ENCODE peak calls at places on chromosomes 5 and 9, in four cellular contexts. One of them, this sample, is unnamed.

GRCh38 chr9:21031091-21031817 is at the start of gene HACD4:
- DNase-seq in fibroblast of mammary gland: peak; percentile 47
- DNase-seq in epithelial cell of esophagus: peak; percentile 57
- DNase-seq in mucosa of descending colon: peak; percentile 79
- DNase-seq in this sample: peak; percentile 37

GRCh38 chr9:136007276-136007675 is 46.1 kb upstream of the UBAC1 start:
- DNase-seq in fibroblast of mammary gland: no peak
- DNase-seq in epithelial cell of esophagus: no peak
- DNase-seq in mucosa of descending colon: no peak
- DNase-seq in this sample: no peak

GRCh38 chr5:16492398-16493175 is 27.0 kb upstream of the ZNF622 start:
- DNase-seq in fibroblast of mammary gland: peak; percentile 81
- DNase-seq in epithelial cell of esophagus: peak; percentile 86
- DNase-seq in mucosa of descending colon: peak; percentile 66
- DNase-seq in this sample: peak; percentile 35

GRCh38 chr9:92402359-92402758 is 2.0 kb downstream of the OGN start:
- DNase-seq in fibroblast of mammary gland: no peak
- DNase-seq in epithelial cell of esophagus: no peak
- DNase-seq in mucosa of descending colon: no peak
- DNase-seq in this sample: no peak

GRCh38 chr5:138989720-138990119 is 114.6 kb upstream of the LRRTM2 start:
- DNase-seq in fibroblast of mammary gland: peak; percentile 70
- DNase-seq in epithelial cell of esophagus: no peak
- DNase-seq in mucosa of descending colon: no peak
- DNase-seq in this sample: peak; percentile 43

GRCh38 chr5:83632874-83633273 is 87.8 kb downstream of the HAPLN1 start:
- DNase-seq in fibroblast of mammary gland: peak; percentile 58
- DNase-seq in epithelial cell of esophagus: peak; percentile 65
- DNase-seq in mucosa of descending colon: no peak
- DNase-seq in this sample: peak; percentile 79

GRCh38 chr9:124199474-124199873 is 58.3 kb upstream of the NEK6 start:
- DNase-seq in fibroblast of mammary gland: no peak
- DNase-seq in epithelial cell of esophagus: no peak
- DNase-seq in mucosa of descending colon: no peak
- DNase-seq in this sample: no peak

GRCh38 chr5:168347786-168348414 is 56.5 kb downstream of the WWC1 start:
- DNase-seq in fibroblast of mammary gland: no peak
- DNase-seq in epithelial cell of esophagus: no peak
- DNase-seq in mucosa of descending colon: peak; percentile 62
- DNase-seq in this sample: no peak

GRCh38 chr5:10704949-10705621 is 55.9 kb downstream of the DAP start:
- DNase-seq in fibroblast of mammary gland: peak; percentile 85
- DNase-seq in epithelial cell of esophagus: peak; percentile 54
- DNase-seq in mucosa of descending colon: no peak
- DNase-seq in this sample: peak; percentile 73

GRCh38 chr9:69174645-69175487 is 789 bp downstream of the TJP2 start:
- DNase-seq in fibroblast of mammary gland: peak; percentile 98
- DNase-seq in epithelial cell of esophagus: peak; percentile 98
- DNase-seq in mucosa of descending colon: no peak
- DNase-seq in this sample: peak; percentile 95

GRCh38 chr9:93549636-93550035 is 26.7 kb upstream of the PHF2 start:
- DNase-seq in fibroblast of mammary gland: no peak
- DNase-seq in epithelial cell of esophagus: peak; percentile 77
- DNase-seq in mucosa of descending colon: no peak
- DNase-seq in this sample: no peak

GRCh38 chr5:138926688-138927448 is 51.7 kb upstream of the LRRTM2 start:
- DNase-seq in fibroblast of mammary gland: no peak
- DNase-seq in epithelial cell of esophagus: no peak
- DNase-seq in mucosa of descending colon: no peak
- DNase-seq in this sample: no peak

GRCh38 chr5:37767961-37768360 is 71.9 kb downstream of the GDNF start:
- DNase-seq in fibroblast of mammary gland: no peak
- DNase-seq in epithelial cell of esophagus: no peak
- DNase-seq in mucosa of descending colon: no peak
- DNase-seq in this sample: no peak

GRCh38 chr9:107624216-107624948 is 134.8 kb upstream of the KLF4 start:
- DNase-seq in fibroblast of mammary gland: peak; percentile 75
- DNase-seq in epithelial cell of esophagus: peak; percentile 46
- DNase-seq in mucosa of descending colon: peak; percentile 57
- DNase-seq in this sample: no peak

GRCh38 chr9:70192707-70193106 is 66.1 kb upstream of the SMC5 start:
- DNase-seq in fibroblast of mammary gland: no peak
- DNase-seq in epithelial cell of esophagus: peak; percentile 80
- DNase-seq in mucosa of descending colon: no peak
- DNase-seq in this sample: no peak

GRCh38 chr5:178564386-178564785 is 25.8 kb downstream of the COL23A1 start:
- DNase-seq in fibroblast of mammary gland: no peak
- DNase-seq in epithelial cell of esophagus: no peak
- DNase-seq in mucosa of descending colon: no peak
- DNase-seq in this sample: no peak

GRCh38 chr5:35626553-35626952 is 8.9 kb downstream of the SPEF2 start:
- DNase-seq in fibroblast of mammary gland: no peak
- DNase-seq in epithelial cell of esophagus: peak; percentile 3
- DNase-seq in mucosa of descending colon: no peak
- DNase-seq in this sample: no peak

GRCh38 chr5:123367739-123368138 is 55.5 kb downstream of the CEP120 start:
- DNase-seq in fibroblast of mammary gland: peak; percentile 30
- DNase-seq in epithelial cell of esophagus: peak; percentile 8
- DNase-seq in mucosa of descending colon: no peak
- DNase-seq in this sample: peak; percentile 28

GRCh38 chr9:137986268-137987099 is 108.9 kb downstream of the CACNA1B start:
- DNase-seq in fibroblast of mammary gland: no peak
- DNase-seq in epithelial cell of esophagus: no peak
- DNase-seq in mucosa of descending colon: no peak
- DNase-seq in this sample: no peak

GRCh38 chr5:112594060-112594850 is 143.4 kb upstream of the APC start:
- DNase-seq in fibroblast of mammary gland: peak; percentile 19
- DNase-seq in epithelial cell of esophagus: peak; percentile 2
- DNase-seq in mucosa of descending colon: no peak
- DNase-seq in this sample: no peak

GRCh38 chr5:138352722-138353549 is 451 bp downstream of the KDM3B start:
- DNase-seq in fibroblast of mammary gland: peak; percentile 20
- DNase-seq in epithelial cell of esophagus: peak; percentile 58
- DNase-seq in mucosa of descending colon: peak; percentile 84
- DNase-seq in this sample: peak; percentile 56

GRCh38 chr9:78187763-78188495 is 47.9 kb upstream of the CEP78 start:
- DNase-seq in fibroblast of mammary gland: no peak
- DNase-seq in epithelial cell of esophagus: no peak
- DNase-seq in mucosa of descending colon: no peak
- DNase-seq in this sample: peak; percentile 18

GRCh38 chr5:1542011-1542410 is 18.3 kb upstream of the LPCAT1 start:
- DNase-seq in fibroblast of mammary gland: no peak
- DNase-seq in epithelial cell of esophagus: no peak
- DNase-seq in mucosa of descending colon: no peak
- DNase-seq in this sample: no peak

GRCh38 chr5:119166026-119166425 is 95.1 kb downstream of the DMXL1 start:
- DNase-seq in fibroblast of mammary gland: no peak
- DNase-seq in epithelial cell of esophagus: no peak
- DNase-seq in mucosa of descending colon: no peak
- DNase-seq in this sample: no peak

GRCh38 chr5:122576266-122577016 is 198.4 kb upstream of the SNX2 start:
- DNase-seq in fibroblast of mammary gland: no peak
- DNase-seq in epithelial cell of esophagus: no peak
- DNase-seq in mucosa of descending colon: no peak
- DNase-seq in this sample: peak; percentile 43

GRCh38 chr5:109911731-109912130 is 222.0 kb downstream of the MAN2A1 start:
- DNase-seq in fibroblast of mammary gland: peak; percentile 87
- DNase-seq in epithelial cell of esophagus: no peak
- DNase-seq in mucosa of descending colon: no peak
- DNase-seq in this sample: peak; percentile 67

GRCh38 chr5:151094054-151094858 is 13.4 kb upstream of the TNIP1 start:
- DNase-seq in fibroblast of mammary gland: no peak
- DNase-seq in epithelial cell of esophagus: peak; percentile 57
- DNase-seq in mucosa of descending colon: peak; percentile 78
- DNase-seq in this sample: no peak

GRCh38 chr5:58751222-58751621 is 168.3 kb downstream of the RAB3C start:
- DNase-seq in fibroblast of mammary gland: peak; percentile 84
- DNase-seq in epithelial cell of esophagus: peak; percentile 45
- DNase-seq in mucosa of descending colon: no peak
- DNase-seq in this sample: peak; percentile 4

GRCh38 chr5:73031839-73032238 is 76.0 kb downstream of the FCHO2 start:
- DNase-seq in fibroblast of mammary gland: peak; percentile 83
- DNase-seq in epithelial cell of esophagus: peak; percentile 85
- DNase-seq in mucosa of descending colon: no peak
- DNase-seq in this sample: peak; percentile 65

GRCh38 chr5:150751096-150751891 is 7.5 kb downstream of the DCTN4 start:
- DNase-seq in fibroblast of mammary gland: no peak
- DNase-seq in epithelial cell of esophagus: no peak
- DNase-seq in mucosa of descending colon: no peak
- DNase-seq in this sample: peak; percentile 8

GRCh38 chr5:142962172-142962528 is 192.0 kb downstream of the ARHGAP26 start:
- DNase-seq in fibroblast of mammary gland: no peak
- DNase-seq in epithelial cell of esophagus: no peak
- DNase-seq in mucosa of descending colon: no peak
- DNase-seq in this sample: no peak

GRCh38 chr9:89226076-89226475 is 47.5 kb upstream of the SHC3 start:
- DNase-seq in fibroblast of mammary gland: peak; percentile 18
- DNase-seq in epithelial cell of esophagus: no peak
- DNase-seq in mucosa of descending colon: no peak
- DNase-seq in this sample: peak; percentile 32

GRCh38 chr9:90002299-90003045 is 397.7 kb downstream of the GADD45G start:
- DNase-seq in fibroblast of mammary gland: no peak
- DNase-seq in epithelial cell of esophagus: no peak
- DNase-seq in mucosa of descending colon: no peak
- DNase-seq in this sample: no peak

GRCh38 chr9:5435912-5436311 is 1.8 kb downstream of the PLGRKT start:
- DNase-seq in fibroblast of mammary gland: no peak
- DNase-seq in epithelial cell of esophagus: no peak
- DNase-seq in mucosa of descending colon: no peak
- DNase-seq in this sample: no peak

GRCh38 chr9:127762111-127762676 is 16.3 kb downstream of the SH2D3C start:
- DNase-seq in fibroblast of mammary gland: no peak
- DNase-seq in epithelial cell of esophagus: no peak
- DNase-seq in mucosa of descending colon: no peak
- DNase-seq in this sample: no peak
- H3K4me3 ChIP-seq in fibroblast of mammary gland: no peak overlapping the region
- H3K4me3 ChIP-seq in epithelial cell of esophagus: no peak overlapping the region
- H3K4me3 ChIP-seq in mucosa of descending colon: no peak overlapping the region
- H3K4me3 ChIP-seq in this sample: no peak overlapping the region

DNA sequence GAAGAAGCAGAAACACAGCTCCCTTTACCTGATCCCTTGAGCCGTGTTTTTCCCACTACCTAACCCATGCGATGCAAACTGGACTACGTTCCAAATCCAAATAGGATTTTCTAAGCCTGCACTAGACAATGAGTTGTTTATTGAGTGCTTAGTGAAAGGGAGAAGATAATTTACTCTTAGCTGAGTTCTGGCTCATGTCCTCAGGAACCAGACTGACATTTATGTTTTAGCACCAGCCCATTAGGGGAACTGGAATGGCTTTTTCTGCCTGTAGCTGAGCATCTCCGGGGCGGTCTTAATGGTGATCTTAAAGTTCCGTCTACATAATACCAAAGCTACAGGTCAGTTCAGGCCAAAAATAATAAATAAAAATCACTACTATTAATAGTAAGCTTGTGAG is 81.5 kb downstream of the SH3TC2 start:
- DNase-seq in fibroblast of mammary gland: no peak
- DNase-seq in epithelial cell of esophagus: no peak
- DNase-seq in mucosa of descending colon: no peak
- DNase-seq in this sample: no peak
- TF ChIP-seq CTCF in fibroblast of mammary gland: no peak
- TF ChIP-seq CTCF in epithelial cell of esophagus: no peak
- TF ChIP-seq CTCF in mucosa of descending colon: no peak
- TF ChIP-seq CTCF in this sample: no peak

GRCh38 chr9:113594484-113595299 is 131.2 kb downstream of the RGS3 start:
- DNase-seq in fibroblast of mammary gland: no peak
- DNase-seq in epithelial cell of esophagus: no peak
- DNase-seq in mucosa of descending colon: no peak
- DNase-seq in this sample: no peak
- H3K4me3 ChIP-seq in fibroblast of mammary gland: peak overlapping the region; percentile 86
- H3K4me3 ChIP-seq in epithelial cell of esophagus: peak overlapping the region; percentile 45
- H3K4me3 ChIP-seq in mucosa of descending colon: no peak overlapping the region
- H3K4me3 ChIP-seq in this sample: peak overlapping the region; percentile 84

GRCh38 chr5:9339206-9339818 is 206.6 kb downstream of the SEMA5A start:
- DNase-seq in fibroblast of mammary gland: no peak
- DNase-seq in epithelial cell of esophagus: no peak
- DNase-seq in mucosa of descending colon: no peak
- DNase-seq in this sample: no peak
- TF ChIP-seq CTCF in fibroblast of mammary gland: peak; percentile 42
- TF ChIP-seq CTCF in epithelial cell of esophagus: peak; percentile 52
- TF ChIP-seq CTCF in mucosa of descending colon: no peak
- TF ChIP-seq CTCF in this sample: peak; percentile 50

GRCh38 chr9:129282308-129283211 is 104.5 kb upstream of the IER5L start:
- DNase-seq in fibroblast of mammary gland: no peak
- DNase-seq in epithelial cell of esophagus: no peak
- DNase-seq in mucosa of descending colon: peak; percentile 40
- DNase-seq in this sample: no peak
- H3K4me3 ChIP-seq in fibroblast of mammary gland: no peak overlapping the region
- H3K4me3 ChIP-seq in epithelial cell of esophagus: peak overlapping the region; percentile 0
- H3K4me3 ChIP-seq in mucosa of descending colon: no peak overlapping the region
- H3K4me3 ChIP-seq in this sample: no peak overlapping the region

DNA sequence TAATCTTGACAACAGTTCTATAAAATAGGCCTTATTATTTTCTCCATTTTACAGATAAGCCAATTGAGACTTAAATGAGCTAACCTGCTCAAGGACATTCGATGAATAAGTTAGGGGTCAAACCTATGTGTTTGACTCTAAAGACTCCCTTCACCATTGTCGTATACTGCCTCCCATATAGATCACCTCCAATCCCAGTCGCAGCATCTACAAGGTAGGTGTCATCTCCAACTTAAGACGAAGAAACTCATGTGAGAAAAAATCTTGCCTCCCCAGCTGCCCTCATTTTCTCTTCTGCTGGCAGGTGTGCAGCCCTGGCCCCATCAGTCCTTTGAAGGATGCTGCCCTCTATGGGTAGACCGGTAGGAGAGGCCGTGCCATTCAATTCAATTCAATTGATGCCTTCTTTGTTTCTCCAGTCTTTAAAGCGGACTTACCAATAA is 75.2 kb upstream of the SMARCA2 start:
- DNase-seq in fibroblast of mammary gland: peak; percentile 15
- DNase-seq in epithelial cell of esophagus: peak; percentile 55
- DNase-seq in mucosa of descending colon: no peak
- DNase-seq in this sample: no peak
- TF ChIP-seq CTCF in fibroblast of mammary gland: peak; percentile 63
- TF ChIP-seq CTCF in epithelial cell of esophagus: peak; percentile 87
- TF ChIP-seq CTCF in mucosa of descending colon: peak; percentile 54
- TF ChIP-seq CTCF in this sample: peak; percentile 48

This sample was measured in astrocyte of the spinal cord.